ENCODE peak calls at places on chromosomes 7 and 10, in five cellular contexts. C is H9, A is H1, R is mesenchymal stem cell, O is neuronal stem cell. H is an unnamed sample.

GRCh38 chr10:22252801-22253577 is 35.2 kb upstream of the EBLN1 start:
- DNase-seq in C (peak; percentile 51), A (no peak), O (peak; percentile 32), R (peak; percentile 11), H (no peak)

GRCh38 chr7:39624935-39625694 is 1.7 kb downstream of the RALA start:
- DNase-seq in R (peak; percentile 65), C (no peak), O (no peak), A (no peak), H (no peak)

GRCh38 chr10:99329891-99330674 is 927 bp downstream of the CNNM1 start:
- DNase-seq in C (peak; percentile 51), O (peak; percentile 11), R (peak; percentile 43), A (no peak), H (no peak)

GRCh38 chr7:133562617-133563016 is 309.7 kb downstream of the EXOC4 start:
- DNase-seq in C (no peak), A (no peak), R (no peak), O (no peak), H (no peak)

GRCh38 chr7:85021090-85021704 is 165.7 kb downstream of the SEMA3D start:
- DNase-seq in O (no peak), A (no peak), R (peak; percentile 23), C (no peak), H (no peak)

GRCh38 chr10:74081192-74081803 is 69.3 kb downstream of the AP3M1 start:
- DNase-seq in A (no peak), O (peak; percentile 36), R (peak; percentile 74), C (peak; percentile 50), H (peak; percentile 2)

GRCh38 chr7:11185179-11185578 is 211.5 kb downstream of the PHF14 start:
- DNase-seq in A (peak; percentile 39), O (no peak), C (peak; percentile 52), R (peak; percentile 95), H (peak; percentile 26)

GRCh38 chr10:91210435-91210834 is 10.0 kb upstream of the PCGF5 start:
- DNase-seq in O (no peak), C (no peak), R (no peak), A (no peak), H (no peak)

GRCh38 chr10:79437111-79437814 is 8.2 kb downstream of the ZCCHC24 start:
- DNase-seq in C (no peak), O (no peak), A (no peak), R (no peak), H (no peak)
- H3K79me1 ChIP-seq in C (no peaks in the 10 kb centered on the region), O (no peaks in the 10 kb centered on the region), A (no peaks in the 10 kb centered on the region), R (peaks cover 39% of the 10 kb centered on the region), H (peaks cover 3% of the 10 kb centered on the region)

GRCh38 chr10:103501186-103501585 is 7.7 kb downstream of the NEURL1 start:
- DNase-seq in R (no peak), O (no peak), C (no peak), A (no peak), H (no peak)
- H3K4me2 ChIP-seq in R (no peak overlapping the region), O (no peak overlapping the region), C (no peak overlapping the region), A (no peak overlapping the region), H (no peak overlapping the region)

GRCh38 chr7:104883248-104883717 is 130.7 kb upstream of the KMT2E start:
- DNase-seq in O (no peak), C (no peak), A (no peak), R (peak; percentile 4), H (no peak)
- H2BK12ac ChIP-seq in O (no peak overlapping the region), C (no peak overlapping the region), A (no peak overlapping the region), R (no peak overlapping the region), H (no peak overlapping the region)

GRCh38 chr10:124972637-124973036 is 30.7 kb downstream of the ZRANB1 start:
- DNase-seq in R (no peak), C (no peak), O (no peak), A (no peak), H (no peak)
- H3K79me1 ChIP-seq in R (peaks cover 33% of the 10 kb centered on the region), C (peaks cover 2% of the 10 kb centered on the region), O (no peaks in the 10 kb centered on the region), A (peaks cover 2% of the 10 kb centered on the region), H (no peaks in the 10 kb centered on the region)

H was measured in trophoblast cell.